ENCODE peak calls at places on chromosomes 6 and 20, in eight cellular contexts. One of them, this sample, is unnamed.

GRCh38 chr6:110971458-110971857 is 10.4 kb upstream of the RPF2 start:
- DNase-seq in left lobe of liver: no peak
- DNase-seq in astrocyte of the spinal cord: peak; percentile 1
- DNase-seq in stromal cell of bone marrow: no peak
- DNase-seq in DMS153: no peak
- DNase-seq in DMS 273 treated with DMSO at 0.1 percent for 48 hours: no peak
- DNase-seq in trophoblast cell: no peak
- DNase-seq in SIG-M5: no peak
- DNase-seq in this sample: peak; percentile 34

GRCh38 chr6:16759646-16760535 is 1.4 kb downstream of the ATXN1 start:
- DNase-seq in trophoblast cell: peak; percentile 84
- DNase-seq in astrocyte of the spinal cord: peak; percentile 91
- DNase-seq in stromal cell of bone marrow: peak; percentile 75
- DNase-seq in SIG-M5: peak; percentile 19
- DNase-seq in DMS 273 treated with DMSO at 0.1 percent for 48 hours: peak; percentile 39
- DNase-seq in left lobe of liver: peak; percentile 96
- DNase-seq in DMS153: no peak
- DNase-seq in this sample: no peak

GRCh38 chr6:74690365-74690764 is 515.5 kb downstream of the COL12A1 start:
- DNase-seq in astrocyte of the spinal cord: no peak
- DNase-seq in stromal cell of bone marrow: no peak
- DNase-seq in left lobe of liver: no peak
- DNase-seq in DMS 273 treated with DMSO at 0.1 percent for 48 hours: no peak
- DNase-seq in SIG-M5: no peak
- DNase-seq in trophoblast cell: no peak
- DNase-seq in DMS153: no peak
- DNase-seq in this sample: no peak

GRCh38 chr6:170464524-170464979 is 88.6 kb downstream of the PSMB1 start:
- DNase-seq in trophoblast cell: no peak
- DNase-seq in stromal cell of bone marrow: no peak
- DNase-seq in DMS 273 treated with DMSO at 0.1 percent for 48 hours: no peak
- DNase-seq in left lobe of liver: no peak
- DNase-seq in astrocyte of the spinal cord: no peak
- DNase-seq in SIG-M5: no peak
- DNase-seq in DMS153: no peak
- DNase-seq in this sample: no peak

GRCh38 chr6:11143394-11144371 is 32.2 kb upstream of the ERVFRD-1 start:
- DNase-seq in stromal cell of bone marrow: peak; percentile 71
- DNase-seq in trophoblast cell: peak; percentile 91
- DNase-seq in left lobe of liver: peak; percentile 56
- DNase-seq in DMS 273 treated with DMSO at 0.1 percent for 48 hours: no peak
- DNase-seq in SIG-M5: peak; percentile 30
- DNase-seq in astrocyte of the spinal cord: peak; percentile 88
- DNase-seq in DMS153: no peak
- DNase-seq in this sample: peak; percentile 20

GRCh38 chr6:21536280-21536766 is 57.2 kb upstream of the SOX4 start:
- DNase-seq in trophoblast cell: no peak
- DNase-seq in DMS 273 treated with DMSO at 0.1 percent for 48 hours: no peak
- DNase-seq in left lobe of liver: no peak
- DNase-seq in stromal cell of bone marrow: no peak
- DNase-seq in astrocyte of the spinal cord: no peak
- DNase-seq in SIG-M5: no peak
- DNase-seq in DMS153: no peak
- DNase-seq in this sample: no peak

GRCh38 chr6:162070639-162071038 is 656.9 kb downstream of the PRKN start:
- DNase-seq in DMS 273 treated with DMSO at 0.1 percent for 48 hours: no peak
- DNase-seq in stromal cell of bone marrow: no peak
- DNase-seq in trophoblast cell: no peak
- DNase-seq in left lobe of liver: no peak
- DNase-seq in DMS153: no peak
- DNase-seq in astrocyte of the spinal cord: no peak
- DNase-seq in SIG-M5: no peak
- DNase-seq in this sample: no peak

GRCh38 chr20:34150616-34151015 is 38.6 kb upstream of the EIF2S2 start:
- DNase-seq in astrocyte of the spinal cord: no peak
- DNase-seq in stromal cell of bone marrow: no peak
- DNase-seq in trophoblast cell: no peak
- DNase-seq in SIG-M5: no peak
- DNase-seq in DMS153: no peak
- DNase-seq in left lobe of liver: no peak
- DNase-seq in DMS 273 treated with DMSO at 0.1 percent for 48 hours: no peak
- DNase-seq in this sample: no peak

GRCh38 chr6:82711992-82712788 is 348.6 kb downstream of the TPBG start:
- DNase-seq in SIG-M5: no peak
- DNase-seq in left lobe of liver: no peak
- DNase-seq in trophoblast cell: no peak
- DNase-seq in DMS153: no peak
- DNase-seq in stromal cell of bone marrow: peak; percentile 67
- DNase-seq in astrocyte of the spinal cord: peak; percentile 18
- DNase-seq in DMS 273 treated with DMSO at 0.1 percent for 48 hours: no peak
- DNase-seq in this sample: no peak

GRCh38 chr6:26017567-26017966 is 55.0 kb downstream of the TRIM38 start:
- DNase-seq in astrocyte of the spinal cord: peak; percentile 93
- DNase-seq in stromal cell of bone marrow: peak; percentile 80
- DNase-seq in SIG-M5: no peak
- DNase-seq in DMS 273 treated with DMSO at 0.1 percent for 48 hours: no peak
- DNase-seq in left lobe of liver: peak; percentile 72
- DNase-seq in trophoblast cell: peak; percentile 4
- DNase-seq in DMS153: no peak
- DNase-seq in this sample: peak; percentile 81

GRCh38 chr20:18634501-18634900 is 46.6 kb downstream of the DTD1 start:
- DNase-seq in DMS 273 treated with DMSO at 0.1 percent for 48 hours: no peak
- DNase-seq in stromal cell of bone marrow: no peak
- DNase-seq in SIG-M5: no peak
- DNase-seq in trophoblast cell: no peak
- DNase-seq in astrocyte of the spinal cord: no peak
- DNase-seq in left lobe of liver: no peak
- DNase-seq in DMS153: no peak
- DNase-seq in this sample: no peak

GRCh38 chr6:37547564-37548061 is 47.9 kb upstream of the CCDC167 start:
- DNase-seq in DMS 273 treated with DMSO at 0.1 percent for 48 hours: peak; percentile 84
- DNase-seq in DMS153: no peak
- DNase-seq in SIG-M5: no peak
- DNase-seq in left lobe of liver: no peak
- DNase-seq in trophoblast cell: no peak
- DNase-seq in astrocyte of the spinal cord: peak; percentile 72
- DNase-seq in stromal cell of bone marrow: no peak
- DNase-seq in this sample: peak; percentile 22

GRCh38 chr20:4962257-4962855 is 39.0 kb downstream of the SLC23A2 start:
- DNase-seq in DMS 273 treated with DMSO at 0.1 percent for 48 hours: no peak
- DNase-seq in DMS153: no peak
- DNase-seq in trophoblast cell: no peak
- DNase-seq in SIG-M5: no peak
- DNase-seq in left lobe of liver: no peak
- DNase-seq in stromal cell of bone marrow: no peak
- DNase-seq in astrocyte of the spinal cord: no peak
- DNase-seq in this sample: no peak

GRCh38 chr6:1689141-1689540 is 79.4 kb downstream of the FOXC1 start:
- DNase-seq in left lobe of liver: no peak
- DNase-seq in DMS153: no peak
- DNase-seq in stromal cell of bone marrow: no peak
- DNase-seq in astrocyte of the spinal cord: no peak
- DNase-seq in trophoblast cell: no peak
- DNase-seq in SIG-M5: no peak
- DNase-seq in DMS 273 treated with DMSO at 0.1 percent for 48 hours: no peak
- DNase-seq in this sample: no peak